ENCODE peak calls at places on chromosomes 6 and 20, in five cellular contexts. A is NCI-H1436 treated with DMSO at 0.1 percent for 48 hours, V is lung microvascular endothelial cell, S is NCI-H1417, E is Calu3. Z is an unnamed sample.

GRCh38 chr6:169592558-169592957 is 109.3 kb downstream of the WDR27 start:
- DNase-seq in A (no peak), V (peak), S (no peak), E (no peak), Z (no peak)

GRCh38 chr6:37059344-37060194 is 54.1 kb downstream of the FGD2 start:
- DNase-seq in A (no peak), V (peak), S (peak), E (peak), Z (peak)

GRCh38 chr6:61682562-61682961 is 603.5 kb downstream of the KHDRBS2 start:
- DNase-seq in A (no peak), V (no peak), S (no peak), E (no peak), Z (no peak)

GRCh38 chr6:125858427-125859320 is 67.9 kb downstream of the NCOA7 start:
- DNase-seq in A (no peak), V (peak), S (no peak), E (peak), Z (peak)

GRCh38 chr20:58693226-58694006 is 816 bp downstream of the NPEPL1 start:
- DNase-seq in A (no peak), V (peak), S (peak), E (peak), Z (peak)

GRCh38 chr20:17655865-17656489 is 26.1 kb downstream of the RRBP1 start:
- DNase-seq in A (no peak), V (no peak), S (no peak), E (no peak), Z (no peak)

GRCh38 chr6:14016432-14016831 is 91.7 kb downstream of the RNF182 start:
- DNase-seq in A (no peak), V (no peak), S (no peak), E (no peak), Z (no peak)

GRCh38 chr6:21664263-21665081 is 70.9 kb downstream of the SOX4 start:
- DNase-seq in A (no peak), V (peak), S (peak), E (peak), Z (peak)

GRCh38 chr20:46346770-46347169 is 38.5 kb upstream of the CDH22 start:
- DNase-seq in A (no peak), V (no peak), S (no peak), E (no peak), Z (no peak)

GRCh38 chr6:142551145-142551811 is 249.5 kb downstream of the ADGRG6 start:
- DNase-seq in A (no peak), V (peak), S (peak), E (peak), Z (peak)

GRCh38 chr20:1894471-1894950 is 696 bp upstream of the SIRPA start:
- DNase-seq in A (no peak), V (peak), S (peak), E (peak), Z (peak)

GRCh38 chr6:5091210-5091609 is 6.1 kb downstream of the PPP1R3G start:
- DNase-seq in A (no peak), V (no peak), S (no peak), E (no peak), Z (no peak)

GRCh38 chr6:101396552-101397173 is 3.2 kb downstream of the GRIK2 start:
- DNase-seq in A (no peak), V (peak), S (no peak), E (peak), Z (peak)

GRCh38 chr6:39553811-39554802 is 171.1 kb downstream of the KIF6 start:
- DNase-seq in A (no peak), V (no peak), S (no peak), E (no peak), Z (no peak)

GRCh38 chr6:133689863-133690262 is 199.1 kb upstream of the TCF21 start:
- DNase-seq in A (no peak), V (no peak), S (no peak), E (no peak), Z (no peak)

GRCh38 chr20:52845044-52845443 is 127.1 kb upstream of the TSHZ2 start:
- DNase-seq in A (no peak), V (no peak), S (no peak), E (no peak), Z (no peak)

GRCh38 chr20:23127506-23128279 is 41.6 kb upstream of the CD93 start:
- DNase-seq in A (no peak), V (no peak), S (no peak), E (no peak), Z (no peak)

GRCh38 chr6:40903456-40903855 is 135.6 kb downstream of the UNC5CL start:
- DNase-seq in A (no peak), V (no peak), S (no peak), E (no peak), Z (no peak)

GRCh38 chr20:59780494-59781185 is 152.8 kb downstream of the SYCP2 start:
- DNase-seq in A (no peak), V (no peak), S (no peak), E (no peak), Z (no peak)

GRCh38 chr20:34544109-34544793 is 14.3 kb upstream of the MAP1LC3A start:
- DNase-seq in A (no peak), V (no peak), S (no peak), E (no peak), Z (no peak)

GRCh38 chr20:43752561-43753301 is 25.9 kb upstream of the GTSF1L start:
- DNase-seq in A (no peak), V (peak), S (no peak), E (no peak), Z (peak)

GRCh38 chr6:1362643-1363042 is 26.7 kb upstream of the FOXF2 start:
- DNase-seq in A (no peak), V (no peak), S (no peak), E (no peak), Z (no peak)

GRCh38 chr6:155256122-155256795 is 7.6 kb upstream of the CLDN20 start:
- DNase-seq in A (no peak), V (no peak), S (no peak), E (no peak), Z (no peak)

GRCh38 chr20:34907616-34908469 is 31.4 kb downstream of the ACSS2 start:
- DNase-seq in A (no peak), V (peak), S (peak), E (peak), Z (peak)

GRCh38 chr20:13424174-13424833 is 203.2 kb downstream of the ISM1 start:
- DNase-seq in A (no peak), V (no peak), S (no peak), E (no peak), Z (no peak)

GRCh38 chr6:113047932-113048331 is 700.8 kb downstream of the RFPL4B start:
- DNase-seq in A (no peak), V (peak), S (no peak), E (no peak), Z (no peak)

GRCh38 chr6:12289655-12290489 is at the start of gene EDN1:
- DNase-seq in A (no peak), V (peak), S (peak), E (peak), Z (peak)